ENCODE peak calls at places on chromosome 5, in seven cellular contexts. X is HepG2, W is K562, Y is SK-N-SH, M is GM12892, N is GM12878, Q is H1. K is an unnamed sample.

GRCh38 chr5:176381423-176381822 is 7.0 kb downstream of the NOP16 start:
- DNase-seq in X (no peak), W (no peak), Y (no peak), M (no peak), N (no peak), Q (no peak), K (no peak)

GRCh38 chr5:72106922-72107873 is at the start of gene MAP1B:
- DNase-seq in X (peak), W (peak), Y (peak), M (peak), N (no peak), Q (peak), K (peak)

GRCh38 chr5:36724429-36725332 is 118.3 kb downstream of the SLC1A3 start:
- DNase-seq in X (no peak), W (peak), Y (no peak), M (peak), N (peak), Q (no peak), K (peak)

GRCh38 chr5:169201597-169201996 is 99.3 kb downstream of the SLIT3 start:
- DNase-seq in X (no peak), W (no peak), Y (no peak), M (no peak), N (no peak), Q (no peak), K (no peak)

GRCh38 chr5:43193952-43194321 is 1.9 kb downstream of the NIM1K start:
- DNase-seq in X (no peak), W (no peak), Y (no peak), M (no peak), N (no peak), Q (no peak), K (no peak)

GRCh38 chr5:72015103-72015548 is 92.1 kb upstream of the MAP1B start:
- DNase-seq in X (peak), W (peak), Y (peak), M (no peak), N (no peak), Q (no peak), K (no peak)

GRCh38 chr5:59356813-59357381 is 536.6 kb downstream of the PDE4D start:
- DNase-seq in X (no peak), W (no peak), Y (no peak), M (no peak), N (no peak), Q (peak), K (no peak)

GRCh38 chr5:138900281-138900965 is 25.3 kb upstream of the LRRTM2 start:
- DNase-seq in X (no peak), W (peak), Y (no peak), M (no peak), N (no peak), Q (no peak), K (peak)

GRCh38 chr5:92662741-92663140 is 918.3 kb downstream of the NR2F1-AS1 start:
- DNase-seq in X (no peak), W (no peak), Y (no peak), M (no peak), N (no peak), Q (no peak), K (no peak)

GRCh38 chr5:38753776-38754175 is 92.0 kb upstream of the OSMR start:
- DNase-seq in X (no peak), W (no peak), Y (no peak), M (no peak), N (no peak), Q (no peak), K (no peak)

GRCh38 chr5:79694652-79695051 is 5.0 kb downstream of the CMYA5 start:
- DNase-seq in X (no peak), W (peak), Y (no peak), M (no peak), N (no peak), Q (no peak), K (no peak)

DNA sequence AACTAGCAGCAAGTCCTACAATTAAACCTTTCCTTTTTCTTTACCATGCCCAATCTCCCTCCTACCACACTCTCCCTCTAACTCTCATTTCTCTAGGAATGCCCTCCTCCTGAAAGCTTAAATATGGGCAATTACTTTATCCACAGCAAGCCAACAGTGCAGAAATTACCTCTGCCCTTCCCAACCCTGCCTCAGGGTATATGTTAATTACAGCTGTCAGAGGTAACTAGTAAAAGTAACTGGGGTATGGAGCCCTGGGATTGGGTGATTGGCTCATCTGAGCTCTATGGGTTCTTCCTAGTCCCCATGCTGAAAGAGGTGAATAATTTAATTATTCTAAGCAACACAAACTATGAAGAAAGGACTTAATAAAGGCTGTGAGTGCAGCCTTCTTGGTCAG is 478.9 kb upstream of the NMUR2 start:
- DNase-seq in X (no peak), W (no peak), Y (no peak), M (no peak), N (no peak), Q (no peak), K (no peak)
- TF ChIP-seq TAF1 in X (no peak), W (no peak), Y (no peak), M (no peak), N (no peak), Q (no peak), K (no peak)

GRCh38 chr5:84693256-84693655 is 308.6 kb upstream of the EDIL3 start:
- DNase-seq in X (no peak), W (no peak), Y (no peak), M (no peak), N (no peak), Q (no peak), K (no peak)

GRCh38 chr5:84696651-84697050 is 312.0 kb upstream of the EDIL3 start:
- DNase-seq in X (no peak), W (no peak), Y (no peak), M (no peak), N (no peak), Q (no peak), K (no peak)
- TF ChIP-seq TAF1 in X (no peak), W (no peak), Y (no peak), M (no peak), N (no peak), Q (no peak), K (no peak)

GRCh38 chr5:170436335-170436734 is 47.2 kb upstream of the KCNMB1 start:
- DNase-seq in X (no peak), W (no peak), Y (no peak), M (no peak), N (no peak), Q (no peak), K (no peak)
- TF ChIP-seq TAF1 in X (no peak), W (no peak), Y (no peak), M (no peak), N (no peak), Q (no peak), K (no peak)

GRCh38 chr5:6087576-6087975 is 290.8 kb downstream of the MED10 start:
- DNase-seq in X (no peak), W (no peak), Y (no peak), M (no peak), N (no peak), Q (no peak), K (no peak)
- TF ChIP-seq TAF1 in X (no peak), W (no peak), Y (no peak), M (no peak), N (no peak), Q (no peak), K (no peak)

GRCh38 chr5:68540798-68541590 is 325.4 kb downstream of the PIK3R1 start:
- DNase-seq in X (no peak), W (no peak), Y (no peak), M (no peak), N (no peak), Q (no peak), K (no peak)

GRCh38 chr5:68544656-68545565 is 329.4 kb downstream of the PIK3R1 start:
- DNase-seq in X (no peak), W (no peak), Y (no peak), M (no peak), N (no peak), Q (no peak), K (no peak)

GRCh38 chr5:68542207-68542606 is 326.7 kb downstream of the PIK3R1 start:
- DNase-seq in X (no peak), W (no peak), Y (no peak), M (no peak), N (no peak), Q (no peak), K (no peak)

GRCh38 chr5:68544091-68544655 is 328.6 kb downstream of the PIK3R1 start:
- DNase-seq in X (no peak), W (no peak), Y (no peak), M (no peak), N (no peak), Q (no peak), K (no peak)

GRCh38 chr5:68543212-68543611 is 327.7 kb downstream of the PIK3R1 start:
- DNase-seq in X (no peak), W (no peak), Y (no peak), M (no peak), N (no peak), Q (no peak), K (no peak)
- TF ChIP-seq TAF1 in X (no peak), W (no peak), Y (no peak), M (no peak), N (no peak), Q (no peak), K (no peak)

GRCh38 chr5:32072054-32072453 is 102.1 kb downstream of the GOLPH3 start:
- DNase-seq in X (no peak), W (no peak), Y (no peak), M (no peak), N (no peak), Q (no peak), K (no peak)

GRCh38 chr5:32074401-32074800 is 99.7 kb downstream of the GOLPH3 start:
- DNase-seq in X (peak), W (no peak), Y (no peak), M (no peak), N (no peak), Q (no peak), K (no peak)

GRCh38 chr5:32071351-32071944 is 102.7 kb downstream of the GOLPH3 start:
- DNase-seq in X (no peak), W (no peak), Y (no peak), M (no peak), N (no peak), Q (no peak), K (no peak)

GRCh38 chr5:32076699-32077695 is 97.1 kb downstream of the GOLPH3 start:
- DNase-seq in X (peak), W (peak), Y (peak), M (no peak), N (peak), Q (no peak), K (no peak)
- TF ChIP-seq TAF1 in X (no peak), W (no peak), Y (no peak), M (no peak), N (no peak), Q (no peak), K (no peak)